ENCODE peak calls at places on chromosome 18, in four cellular contexts. D, Q, O and L are unnamed samples.

GRCh38 chr18:58579561-58580047 is 49.3 kb downstream of the ALPK2 start:
- DNase-seq in D (peak; percentile 78), O (peak; percentile 83), Q (no peak), L (no peak)

GRCh38 chr18:79785831-79786230 is 11.9 kb upstream of the KCNG2 start:
- DNase-seq in Q (no peak), O (no peak), D (no peak), L (no peak)

GRCh38 chr18:40902436-40902835 is 1052.6 kb upstream of the PIK3C3 start:
- DNase-seq in D (no peak), Q (no peak), O (no peak), L (no peak)

GRCh38 chr18:57789759-57790158 is 13.4 kb downstream of the ATP8B1 start:
- DNase-seq in O (no peak), Q (no peak), D (no peak), L (no peak)

GRCh38 chr18:68275616-68276015 is 439.3 kb downstream of the TMX3 start:
- DNase-seq in O (peak; percentile 89), D (peak; percentile 89), Q (no peak), L (no peak)

GRCh38 chr18:37450434-37451133 is 115.0 kb downstream of the CELF4 start:
- DNase-seq in D (no peak), O (no peak), Q (no peak), L (no peak)

GRCh38 chr18:49189772-49190171 is 239.0 kb upstream of the SMAD7 start:
- DNase-seq in O (no peak), Q (no peak), D (no peak), L (no peak)

GRCh38 chr18:7038330-7038846 is 79.2 kb downstream of the LAMA1 start:
- DNase-seq in O (peak; percentile 88), D (peak; percentile 96), Q (no peak), L (no peak)

GRCh38 chr18:47730795-47731194 is 199.7 kb downstream of the SMAD2 start:
- DNase-seq in D (peak; percentile 75), Q (no peak), O (peak; percentile 3), L (no peak)

GRCh38 chr18:73355076-73355475 is 487.3 kb upstream of the NETO1 start:
- DNase-seq in D (peak; percentile 19), Q (no peak), O (no peak), L (no peak)

GRCh38 chr18:77487951-77488740 is 238.5 kb downstream of the GALR1 start:
- DNase-seq in Q (no peak), D (no peak), O (no peak), L (no peak)

GRCh38 chr18:35490894-35491688 is 6.7 kb downstream of the INO80C start:
- DNase-seq in Q (no peak), O (peak; percentile 73), D (no peak), L (no peak)

GRCh38 chr18:62521588-62521987 is 1.2 kb upstream of the ZCCHC2 start:
- DNase-seq in O (no peak), D (no peak), Q (no peak), L (no peak)

GRCh38 chr18:5895886-5896740 is 791 bp upstream of the TMEM200C start:
- DNase-seq in D (no peak), O (peak; percentile 77), Q (no peak), L (no peak)